ENCODE peak calls at places on chromosomes 7 and 10, in eight cellular contexts. C is A549, W is HCT116, D is endothelial cell of umbilical vein, M is HepG2, H is K562, V is H1, K is GM12878. G is an unnamed sample.

GRCh38 chr7:45689797-45690761 is 115.9 kb downstream of the ADCY1 start:
- DNase-seq in C (no peak), W (no peak), D (no peak), M (no peak), H (no peak), V (peak), K (no peak), G (no peak)

GRCh38 chr10:61346946-61347345 is 106.2 kb downstream of the TMEM26 start:
- DNase-seq in C (no peak), W (no peak), D (no peak), M (no peak), H (no peak), V (no peak), K (no peak), G (no peak)

GRCh38 chr10:74634995-74635536 is 191.3 kb upstream of the KAT6B start:
- DNase-seq in C (no peak), W (no peak), D (no peak), M (no peak), H (no peak), V (no peak), K (no peak), G (no peak)

GRCh38 chr10:100209303-100209702 is 20.1 kb downstream of the CHUK start:
- DNase-seq in C (no peak), W (no peak), D (no peak), M (no peak), H (no peak), V (no peak), K (no peak), G (no peak)

GRCh38 chr10:86956195-86956840 is 1.1 kb downstream of the MMRN2 start:
- DNase-seq in C (no peak), W (no peak), D (peak), M (no peak), H (no peak), V (peak), K (no peak), G (no peak)

GRCh38 chr10:80500572-80501380 is 36.9 kb upstream of the SH2D4B start:
- DNase-seq in C (no peak), W (no peak), D (no peak), M (no peak), H (no peak), V (no peak), K (peak), G (peak)

GRCh38 chr7:29888006-29888405 is 81.7 kb downstream of the WIPF3 start:
- DNase-seq in C (no peak), W (no peak), D (no peak), M (no peak), H (no peak), V (no peak), K (no peak), G (no peak)

GRCh38 chr7:16695621-16696237 is 49.7 kb downstream of the BZW2 start:
- DNase-seq in C (peak), W (peak), D (peak), M (peak), H (peak), V (no peak), K (no peak), G (peak)

GRCh38 chr7:100612730-100613446 is 548 bp downstream of the MOSPD3 start:
- DNase-seq in C (no peak), W (no peak), D (no peak), M (peak), H (peak), V (peak), K (no peak), G (peak)

GRCh38 chr7:100444311-100445278 is 8.3 kb upstream of the PPP1R35 start:
- DNase-seq in C (no peak), W (no peak), D (peak), M (peak), H (peak), V (no peak), K (no peak), G (peak)

GRCh38 chr10:6844251-6844650 is 264.2 kb upstream of the PRKCQ start:
- DNase-seq in C (no peak), W (no peak), D (no peak), M (no peak), H (no peak), V (no peak), K (no peak), G (peak)

GRCh38 chr7:76393116-76394031 is 16.1 kb downstream of the SSC4D start:
- DNase-seq in C (peak), W (peak), D (peak), M (peak), H (peak), V (peak), K (peak), G (peak)

GRCh38 chr7:94590526-94591162 is 65.3 kb downstream of the SGCE start:
- DNase-seq in C (no peak), W (no peak), D (peak), M (no peak), H (no peak), V (no peak), K (no peak), G (no peak)

GRCh38 chr7:44291066-44291732 is 34.2 kb downstream of the CAMK2B start:
- DNase-seq in C (no peak), W (no peak), D (peak), M (no peak), H (no peak), V (peak), K (no peak), G (no peak)

GRCh38 chr7:12518920-12519681 is 51.4 kb upstream of the SCIN start:
- DNase-seq in C (peak), W (no peak), D (peak), M (peak), H (peak), V (peak), K (no peak), G (peak)

GRCh38 chr10:21364196-21365114 is 161.0 kb downstream of the SKIDA1 start:
- DNase-seq in C (peak), W (peak), D (peak), M (peak), H (no peak), V (peak), K (no peak), G (no peak)

GRCh38 chr10:5447611-5448071 is 35.3 kb downstream of the NET1 start:
- DNase-seq in C (no peak), W (no peak), D (peak), M (no peak), H (no peak), V (no peak), K (peak), G (peak)

GRCh38 chr10:5447071-5447470 is 34.7 kb downstream of the NET1 start:
- DNase-seq in C (no peak), W (no peak), D (peak), M (no peak), H (no peak), V (no peak), K (no peak), G (no peak)

GRCh38 chr10:5445006-5445405 is 32.6 kb downstream of the NET1 start:
- DNase-seq in C (no peak), W (no peak), D (no peak), M (no peak), H (no peak), V (no peak), K (no peak), G (no peak)

GRCh38 chr10:5448333-5449048 is 36.1 kb downstream of the NET1 start:
- DNase-seq in C (no peak), W (no peak), D (peak), M (peak), H (no peak), V (no peak), K (no peak), G (no peak)

DNA sequence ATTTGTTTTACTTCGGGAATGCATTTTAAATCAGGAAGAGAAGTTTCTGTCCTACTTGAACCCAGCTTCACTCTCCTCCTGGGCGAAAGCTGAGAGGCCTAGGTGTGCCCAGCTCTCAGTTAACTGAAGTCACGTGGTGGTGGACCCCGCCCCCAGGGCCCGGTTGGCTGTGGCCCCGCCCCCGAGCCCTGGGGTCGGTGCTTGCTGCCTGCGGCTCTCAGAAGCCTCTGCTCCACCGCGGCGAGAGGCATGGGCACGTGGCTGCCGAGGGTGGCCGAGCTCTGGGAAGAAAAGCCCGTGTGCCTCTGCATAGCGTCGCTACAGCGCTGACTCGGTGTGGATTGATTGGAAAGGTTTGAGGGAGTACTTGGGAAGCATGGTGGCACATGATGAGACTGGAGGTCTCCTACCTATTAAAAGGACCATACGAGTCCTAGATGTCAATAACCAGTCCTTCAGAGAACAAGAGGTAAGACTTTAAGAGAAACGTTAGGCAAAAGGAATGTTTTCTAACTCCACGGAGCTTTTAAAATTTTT is 34.1 kb downstream of the NET1 start:
- DNase-seq in C (peak), W (peak), D (peak), M (peak), H (peak), V (peak), K (no peak), G (peak)
- TF ChIP-seq POLR2A in C (peak), W (no peak), D (peak), M (peak), H (peak), V (peak), K (peak), G (peak)

GRCh38 chr7:151626422-151627115 is 106.9 kb upstream of the RHEB start:
- DNase-seq in C (peak), W (no peak), D (no peak), M (peak), H (no peak), V (peak), K (no peak), G (peak)
- TF ChIP-seq MAX in C (no peak), W (no peak), D (no peak), M (no peak), H (no peak), V (peak), K (no peak), G (no peak)

DNA sequence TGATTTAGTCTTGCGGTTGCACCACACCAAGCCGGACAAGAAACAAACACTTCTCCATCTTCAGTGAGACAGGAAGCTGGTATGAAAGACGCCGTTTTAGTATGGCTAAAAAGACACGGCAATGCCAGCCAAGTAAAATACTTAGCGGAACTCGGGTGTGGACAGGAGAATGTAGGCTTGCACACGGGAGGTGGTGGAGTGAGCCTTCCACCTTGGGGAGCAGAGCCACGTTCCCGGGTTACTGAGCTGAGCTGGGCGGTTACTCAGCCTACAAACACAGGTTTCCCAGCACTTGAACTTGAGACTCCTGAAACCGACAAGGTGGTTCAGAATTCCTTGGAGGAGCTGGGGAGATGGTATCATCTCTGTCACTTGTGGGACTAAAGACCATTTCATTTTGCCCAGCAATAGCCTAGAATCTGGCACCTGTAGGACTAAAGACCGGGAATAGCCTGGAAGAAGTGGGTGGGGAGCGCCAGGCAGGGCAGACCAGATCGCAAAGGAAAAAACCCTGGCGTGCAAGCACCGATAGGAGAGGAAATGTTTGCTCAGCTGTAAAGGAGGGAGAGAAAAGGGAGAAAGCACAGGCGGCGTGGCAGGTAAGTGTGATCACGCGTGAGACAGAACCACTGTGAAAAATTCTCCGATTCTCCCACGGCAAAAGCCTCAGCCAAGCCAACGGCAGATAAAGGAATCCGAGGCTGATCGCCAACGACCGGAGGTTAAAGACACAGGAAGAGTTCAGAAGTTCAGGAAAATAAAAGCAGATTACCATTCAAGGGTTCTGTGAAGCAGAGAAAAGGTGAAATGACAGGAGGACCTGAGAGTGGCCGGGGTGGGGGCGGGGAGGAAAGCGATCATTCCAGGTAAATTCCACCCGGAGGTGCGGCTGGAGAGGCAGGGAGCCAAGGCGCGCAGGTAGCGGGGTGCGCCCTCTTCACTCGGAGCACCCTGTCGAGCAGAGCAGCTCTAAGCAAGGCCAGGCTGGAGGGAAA is 35.0 kb upstream of the SEPHS1 start:
- DNase-seq in C (no peak), W (no peak), D (peak), M (no peak), H (peak), V (no peak), K (no peak), G (no peak)
- TF ChIP-seq POLR2A in C (no peak), W (no peak), D (no peak), M (no peak), H (no peak), V (no peak), K (no peak), G (no peak)

GRCh38 chr10:132243646-132244045 is 56.9 kb downstream of the DPYSL4 start:
- DNase-seq in C (no peak), W (no peak), D (no peak), M (no peak), H (no peak), V (no peak), K (no peak), G (no peak)
- TF ChIP-seq MAX in C (no peak), W (no peak), D (no peak), M (no peak), H (no peak), V (no peak), K (no peak), G (no peak)

GRCh38 chr7:21426958-21427860 is 674 bp upstream of the SP4 start:
- DNase-seq in C (peak), W (peak), D (peak), M (peak), H (peak), V (peak), K (peak), G (peak)
- TF ChIP-seq POLR2A in C (peak), W (peak), D (peak), M (peak), H (peak), V (peak), K (peak), G (peak)

DNA sequence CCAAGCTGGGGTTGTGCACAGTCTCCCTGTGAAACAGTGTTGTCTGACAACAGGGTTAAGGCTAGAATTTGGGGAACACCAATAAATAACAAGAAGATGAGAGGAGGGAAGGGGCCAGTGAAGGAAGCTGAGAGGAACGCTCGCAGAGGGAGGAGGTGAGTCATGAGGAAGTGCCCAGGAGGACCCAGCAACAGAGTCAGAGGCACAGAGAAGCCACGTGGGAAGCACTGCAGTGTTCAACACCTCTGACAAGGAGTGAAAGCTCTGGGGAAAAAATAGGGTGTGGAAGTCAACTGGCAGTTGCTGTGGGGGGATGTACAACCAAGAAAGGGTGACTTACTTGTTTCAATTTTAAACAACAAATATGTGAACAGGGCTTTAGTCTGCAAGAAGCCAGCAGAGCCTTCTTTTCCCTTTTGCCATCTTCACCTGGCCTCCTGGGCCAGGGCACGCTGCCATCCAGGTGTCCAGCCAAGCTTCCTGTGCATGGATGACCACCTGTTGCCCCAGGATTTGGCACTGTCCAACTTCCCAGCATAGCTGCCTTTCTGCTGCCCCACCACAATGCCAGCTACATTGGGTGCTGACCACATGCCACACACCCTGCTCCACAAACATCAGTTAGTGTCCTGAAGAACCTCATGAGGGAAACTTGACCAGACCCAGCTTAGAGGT is 69.7 kb downstream of the ATXN7L1 start:
- DNase-seq in C (peak), W (no peak), D (peak), M (no peak), H (no peak), V (no peak), K (peak), G (peak)
- TF ChIP-seq MAX in C (peak), W (peak), D (peak), M (no peak), H (no peak), V (no peak), K (peak), G (peak)

DNA sequence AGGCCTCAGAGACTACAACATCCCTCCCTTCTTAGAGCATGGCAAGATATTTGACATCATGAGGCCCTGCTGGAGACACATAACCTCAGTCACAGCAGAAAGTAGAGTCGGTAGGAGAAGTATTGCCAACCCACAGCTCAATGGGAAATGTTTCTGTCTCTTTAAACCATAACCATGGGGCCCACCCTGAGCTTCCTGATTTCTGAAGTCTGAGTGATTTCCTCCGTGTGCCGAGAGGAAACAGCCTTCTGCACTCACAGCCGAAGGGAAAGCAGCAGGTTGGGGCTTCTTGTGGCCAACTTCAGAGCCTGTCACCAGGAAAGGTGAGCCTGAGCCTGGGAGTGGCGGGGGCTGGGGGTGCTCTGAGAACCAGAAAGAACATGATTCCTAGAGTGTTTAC is at the start of gene GIMAP1:
- DNase-seq in C (no peak), W (no peak), D (peak), M (no peak), H (no peak), V (no peak), K (no peak), G (peak)
- TF ChIP-seq POLR2A in C (no peak), W (no peak), D (peak), M (no peak), H (no peak), V (no peak), K (peak), G (no peak)